ENCODE peak calls at places on chromosomes 6 and 20, in ten cellular contexts. V, T, E, X, R, B, O, N, S and U are unnamed samples.

GRCh38 chr6:81753709-81754678 is 1.5 kb upstream of the TENT5A start:
- DNase-seq in V (peak), T (peak), E (peak), X (peak), R (peak), B (peak), O (peak), N (peak), S (no peak), U (peak)

GRCh38 chr6:37698264-37699137 is 818 bp upstream of the MDGA1 start:
- DNase-seq in V (peak), T (peak), E (no peak), X (peak), R (peak), B (peak), O (peak), N (peak), S (no peak), U (peak)

GRCh38 chr20:55888655-55889054 is 116.7 kb downstream of the CBLN4 start:
- DNase-seq in V (peak), T (no peak), E (no peak), X (no peak), R (peak), B (no peak), O (peak), N (no peak), S (no peak), U (no peak)

GRCh38 chr6:115618311-115618710 is 442.4 kb downstream of the FRK start:
- DNase-seq in V (no peak), T (no peak), E (no peak), X (no peak), R (no peak), B (no peak), O (no peak), N (no peak), S (no peak), U (no peak)

GRCh38 chr20:47792021-47792618 is 6.8 kb upstream of the SULF2 start:
- DNase-seq in V (peak), T (peak), E (peak), X (peak), R (peak), B (peak), O (peak), N (no peak), S (no peak), U (no peak)

GRCh38 chr6:153024401-153025017 is 22.0 kb upstream of the MTRF1L start:
- DNase-seq in V (peak), T (no peak), E (no peak), X (peak), R (peak), B (no peak), O (peak), N (peak), S (peak), U (peak)

GRCh38 chr6:43669050-43669921 is 18.3 kb downstream of the MRPS18A start:
- DNase-seq in V (peak), T (peak), E (peak), X (peak), R (no peak), B (peak), O (peak), N (no peak), S (no peak), U (no peak)

GRCh38 chr6:111689946-111690345 is 84.3 kb upstream of the TRAF3IP2 start:
- DNase-seq in V (no peak), T (no peak), E (no peak), X (no peak), R (no peak), B (no peak), O (no peak), N (no peak), S (no peak), U (no peak)

GRCh38 chr6:42419490-42420280 is 32.0 kb downstream of the TRERF1 start:
- DNase-seq in V (no peak), T (no peak), E (no peak), X (no peak), R (no peak), B (no peak), O (no peak), N (no peak), S (no peak), U (no peak)

GRCh38 chr20:34952676-34953075 is 2.9 kb downstream of the GSS start:
- DNase-seq in V (no peak), T (no peak), E (no peak), X (peak), R (no peak), B (no peak), O (no peak), N (no peak), S (no peak), U (no peak)

GRCh38 chr6:87919416-87919815 is 128.2 kb upstream of the SPACA1 start:
- DNase-seq in V (no peak), T (no peak), E (no peak), X (no peak), R (no peak), B (no peak), O (no peak), N (no peak), S (no peak), U (no peak)

GRCh38 chr20:32580608-32580969 is 4.5 kb downstream of the NOL4L start:
- DNase-seq in V (no peak), T (no peak), E (no peak), X (no peak), R (no peak), B (no peak), O (no peak), N (no peak), S (no peak), U (no peak)

GRCh38 chr6:1015819-1016218 is 296.1 kb upstream of the FOXQ1 start:
- DNase-seq in V (peak), T (no peak), E (no peak), X (no peak), R (peak), B (no peak), O (no peak), N (no peak), S (no peak), U (no peak)

GRCh38 chr20:14193885-14194284 is 143.5 kb downstream of the FLRT3 start:
- DNase-seq in V (no peak), T (no peak), E (no peak), X (no peak), R (peak), B (no peak), O (no peak), N (no peak), S (no peak), U (no peak)

GRCh38 chr6:169738204-169738971 is 13.0 kb downstream of the DYNLT2 start:
- DNase-seq in V (no peak), T (no peak), E (peak), X (no peak), R (no peak), B (no peak), O (no peak), N (no peak), S (no peak), U (no peak)

GRCh38 chr6:164628302-164628931 is 681.0 kb downstream of the C6orf118 start:
- DNase-seq in V (no peak), T (no peak), E (no peak), X (no peak), R (no peak), B (no peak), O (no peak), N (no peak), S (no peak), U (no peak)

GRCh38 chr6:63745784-63746183 is 110.2 kb downstream of the PHF3 start:
- DNase-seq in V (no peak), T (no peak), E (no peak), X (no peak), R (no peak), B (no peak), O (no peak), N (no peak), S (no peak), U (no peak)

GRCh38 chr20:58691773-58692578 is 624 bp upstream of the NPEPL1 start:
- DNase-seq in V (no peak), T (peak), E (peak), X (no peak), R (no peak), B (peak), O (no peak), N (peak), S (no peak), U (peak)
- H3K27ac ChIP-seq in V (peak), T (peak), E (peak), X (peak), R (peak), B (peak), O (peak), N (peak), S (peak), U (peak)

GRCh38 chr20:833450-834150 is at the start of gene FAM110A:
- DNase-seq in V (peak), T (peak), E (peak), X (peak), R (peak), B (peak), O (peak), N (peak), S (peak), U (peak)
- TF ChIP-seq POLR2A in V (no peak), T (no peak), E (no peak), X (no peak), R (peak), B (no peak), O (no peak), N (no peak), S (peak), U (peak)

DNA sequence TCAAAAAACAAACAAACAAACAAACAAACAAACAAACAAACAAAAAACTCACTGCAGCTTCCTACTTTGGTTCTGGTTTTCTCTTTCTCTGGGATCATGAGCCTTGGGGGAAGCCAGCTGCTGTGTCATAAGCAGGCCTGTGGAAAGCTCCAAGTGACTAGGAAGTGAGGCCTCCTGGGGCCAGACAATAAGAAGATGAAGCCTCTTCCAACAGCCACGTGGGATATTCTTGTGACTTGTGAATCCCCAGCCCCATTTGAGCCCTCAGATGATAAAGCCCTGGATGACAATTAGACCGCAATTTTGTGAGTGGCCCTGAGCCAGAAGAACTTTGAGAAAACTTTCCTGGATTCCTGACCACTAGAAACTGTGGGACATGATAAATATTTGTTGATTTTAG is 11.4 kb downstream of the HLA-A start:
- DNase-seq in V (no peak), T (no peak), E (no peak), X (no peak), R (no peak), B (no peak), O (no peak), N (no peak), S (no peak), U (no peak)
- H3K27ac ChIP-seq in V (no peak), T (no peak), E (peak), X (no peak), R (peak), B (no peak), O (no peak), N (no peak), S (no peak), U (no peak)

GRCh38 chr6:52576392-52577021 is 353 bp downstream of the TRAM2 start:
- DNase-seq in V (peak), T (peak), E (peak), X (peak), R (peak), B (peak), O (peak), N (peak), S (peak), U (peak)

GRCh38 chr6:52577022-52577777 is at the start of gene TRAM2:
- DNase-seq in V (peak), T (peak), E (peak), X (peak), R (peak), B (peak), O (peak), N (peak), S (no peak), U (peak)

GRCh38 chr6:52579006-52579660 is 2.3 kb upstream of the TRAM2 start:
- DNase-seq in V (no peak), T (no peak), E (no peak), X (no peak), R (no peak), B (no peak), O (no peak), N (no peak), S (no peak), U (no peak)

GRCh38 chr6:52576054-52576391 is 837 bp downstream of the TRAM2 start:
- DNase-seq in V (peak), T (peak), E (no peak), X (no peak), R (no peak), B (no peak), O (peak), N (no peak), S (no peak), U (no peak)

DNA sequence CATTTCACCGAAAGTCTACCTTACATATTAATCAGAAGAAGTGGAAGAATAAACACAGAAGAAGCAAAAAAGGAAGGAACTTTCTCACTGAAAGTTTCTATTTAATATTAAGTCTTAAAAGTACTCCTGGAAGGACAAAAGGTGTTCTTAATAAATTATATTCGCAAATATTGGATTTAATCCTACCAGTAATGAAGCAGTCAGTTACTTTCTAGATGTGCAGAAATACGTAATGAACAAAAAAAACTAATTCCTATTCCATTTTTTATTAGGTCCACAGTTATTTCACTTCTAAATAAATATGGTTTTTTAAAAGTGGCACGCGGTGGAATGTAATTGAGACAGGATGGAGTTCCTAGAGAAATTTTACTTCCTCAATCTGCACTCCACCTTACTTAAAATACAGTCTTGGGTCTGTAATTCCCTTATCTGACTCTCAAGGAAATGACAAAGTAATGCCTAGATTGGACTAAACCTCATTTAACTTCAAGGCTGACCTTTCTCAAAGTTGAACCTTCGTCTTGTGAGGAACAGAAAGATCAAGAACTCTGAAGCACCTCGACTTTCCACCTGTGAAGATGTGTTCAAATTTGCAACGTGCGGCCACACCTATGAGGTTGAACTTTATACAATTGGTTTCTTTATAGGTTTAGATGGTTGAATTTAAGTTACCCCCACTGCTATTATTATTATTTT is 1.1 kb upstream of the TRAM2 start:
- DNase-seq in V (no peak), T (no peak), E (no peak), X (no peak), R (no peak), B (no peak), O (no peak), N (no peak), S (no peak), U (no peak)
- TF ChIP-seq POLR2A in V (no peak), T (no peak), E (no peak), X (no peak), R (no peak), B (no peak), O (no peak), N (no peak), S (no peak), U (no peak)

GRCh38 chr6:134007077-134007476 is 45.3 kb downstream of the SLC2A12 start:
- DNase-seq in V (peak), T (no peak), E (no peak), X (no peak), R (no peak), B (no peak), O (no peak), N (no peak), S (no peak), U (peak)
- H3K27ac ChIP-seq in V (no peak), T (no peak), E (no peak), X (no peak), R (no peak), B (no peak), O (no peak), N (no peak), S (no peak), U (no peak)

GRCh38 chr6:26020983-26021349 is 58.4 kb downstream of the TRIM38 start:
- DNase-seq in V (peak), T (peak), E (peak), X (peak), R (peak), B (peak), O (peak), N (peak), S (no peak), U (peak)

GRCh38 chr6:26019261-26019845 is 56.8 kb downstream of the TRIM38 start:
- DNase-seq in V (peak), T (no peak), E (no peak), X (no peak), R (no peak), B (peak), O (no peak), N (no peak), S (no peak), U (no peak)

GRCh38 chr6:26020291-26020982 is 57.8 kb downstream of the TRIM38 start:
- DNase-seq in V (peak), T (peak), E (peak), X (peak), R (peak), B (peak), O (peak), N (no peak), S (peak), U (peak)

GRCh38 chr6:26016326-26017275 is 54.0 kb downstream of the TRIM38 start:
- DNase-seq in V (peak), T (no peak), E (peak), X (peak), R (no peak), B (peak), O (peak), N (no peak), S (no peak), U (peak)

GRCh38 chr6:26017567-26017966 is 55.0 kb downstream of the TRIM38 start:
- DNase-seq in V (peak), T (peak), E (peak), X (peak), R (no peak), B (peak), O (peak), N (no peak), S (no peak), U (no peak)
- TF ChIP-seq POLR2A in V (no peak), T (no peak), E (no peak), X (peak), R (no peak), B (peak), O (no peak), N (peak), S (peak), U (peak)

GRCh38 chr20:50786703-50787102 is 8.2 kb upstream of the BCAS4 start:
- DNase-seq in V (no peak), T (peak), E (no peak), X (no peak), R (no peak), B (no peak), O (no peak), N (no peak), S (no peak), U (no peak)

GRCh38 chr20:50788868-50789125 is 6.1 kb upstream of the BCAS4 start:
- DNase-seq in V (no peak), T (peak), E (no peak), X (no peak), R (no peak), B (no peak), O (no peak), N (no peak), S (no peak), U (no peak)

GRCh38 chr20:50787181-50787580 is 7.7 kb upstream of the BCAS4 start:
- DNase-seq in V (no peak), T (no peak), E (no peak), X (no peak), R (no peak), B (no peak), O (no peak), N (no peak), S (no peak), U (no peak)

GRCh38 chr20:50789968-50790650 is 4.8 kb upstream of the BCAS4 start:
- DNase-seq in V (no peak), T (peak), E (no peak), X (no peak), R (no peak), B (peak), O (no peak), N (no peak), S (no peak), U (no peak)

GRCh38 chr20:50788045-50788867 is 6.6 kb upstream of the BCAS4 start:
- DNase-seq in V (peak), T (peak), E (no peak), X (peak), R (peak), B (peak), O (peak), N (no peak), S (no peak), U (peak)
- H3K27ac ChIP-seq in V (no peak), T (peak), E (peak), X (no peak), R (peak), B (peak), O (peak), N (no peak), S (no peak), U (no peak)